ENCODE peak calls at places on chromosomes 11 and 22, in eight cellular contexts. U is naive thymus-derived CD8-positive, alpha-beta T cell; I is DMS153; G is NCI-H1048; H is caudate nucleus; J is sigmoid colon; P is HEK293T; L is bronchial epithelial cell. Q is an unnamed sample.

GRCh38 chr11:131033151-131033651 is 116.9 kb upstream of the SNX19 start:
- DNase-seq in U (no peak), I (no peak), G (no peak), H (no peak), J (no peak), P (no peak), L (peak; percentile 99), Q (no peak)

GRCh38 chr11:72069787-72070251 is 10.5 kb downstream of the NUMA1 start:
- DNase-seq in U (no peak), I (no peak), G (no peak), H (no peak), J (peak; percentile 89), P (no peak), L (peak; percentile 87), Q (no peak)

GRCh38 chr22:43420991-43421665 is 9.3 kb downstream of the MPPED1 start:
- DNase-seq in U (no peak), I (no peak), G (no peak), H (no peak), J (no peak), P (no peak), L (no peak), Q (no peak)

GRCh38 chr22:29071261-29072045 is 1.4 kb upstream of the KREMEN1 start:
- DNase-seq in U (no peak), I (peak; percentile 45), G (no peak), H (no peak), J (peak; percentile 75), P (peak; percentile 73), L (peak; percentile 78), Q (no peak)

GRCh38 chr11:57405271-57405890 is 14.9 kb upstream of the PRG2 start:
- DNase-seq in U (no peak), I (no peak), G (no peak), H (no peak), J (no peak), P (no peak), L (peak; percentile 32), Q (no peak)

GRCh38 chr11:35035894-35036408 is 103.0 kb upstream of the CD44 start:
- DNase-seq in U (no peak), I (peak; percentile 7), G (no peak), H (no peak), J (no peak), P (no peak), L (peak; percentile 96), Q (no peak)

GRCh38 chr11:123449436-123449835 is 19.4 kb downstream of the GRAMD1B start:
- DNase-seq in U (no peak), I (no peak), G (no peak), H (no peak), J (no peak), P (no peak), L (no peak), Q (no peak)

GRCh38 chr22:30354644-30355043 is 2.0 kb downstream of the SF3A1 start:
- DNase-seq in U (no peak), I (no peak), G (no peak), H (no peak), J (no peak), P (no peak), L (no peak), Q (no peak)

GRCh38 chr11:129945377-129945776 is 50.0 kb upstream of the NFRKB start:
- DNase-seq in U (no peak), I (no peak), G (no peak), H (no peak), J (no peak), P (no peak), L (no peak), Q (no peak)

GRCh38 chr22:49097171-49097925 is 730.3 kb downstream of the BRD1 start:
- DNase-seq in U (no peak), I (no peak), G (no peak), H (no peak), J (no peak), P (no peak), L (no peak), Q (no peak)

GRCh38 chr11:104319396-104319795 is 155.4 kb upstream of the PDGFD start:
- DNase-seq in U (no peak), I (no peak), G (no peak), H (no peak), J (no peak), P (no peak), L (no peak), Q (no peak)

GRCh38 chr11:86502137-86502536 is 127.5 kb downstream of the CCDC81 start:
- DNase-seq in U (no peak), I (no peak), G (no peak), H (no peak), J (no peak), P (no peak), L (peak; percentile 43), Q (no peak)

GRCh38 chr22:45905924-45906865 is 70.8 kb downstream of the WNT7B start:
- DNase-seq in U (no peak), I (no peak), G (no peak), H (no peak), J (no peak), P (no peak), L (no peak), Q (no peak)

GRCh38 chr11:26820739-26821138 is 98.9 kb upstream of the SLC5A12 start:
- DNase-seq in U (no peak), I (no peak), G (no peak), H (no peak), J (no peak), P (no peak), L (peak; percentile 83), Q (no peak)

GRCh38 chr11:48099916-48100446 is 116.6 kb upstream of the OR4B1 start:
- DNase-seq in U (no peak), I (no peak), G (no peak), H (no peak), J (no peak), P (no peak), L (no peak), Q (no peak)

GRCh38 chr22:29798318-29798717 is 31.1 kb downstream of the UQCR10 start:
- DNase-seq in U (no peak), I (no peak), G (no peak), H (no peak), J (no peak), P (no peak), L (no peak), Q (no peak)

GRCh38 chr11:36455658-36456111 is 54.4 kb downstream of the TRAF6 start:
- DNase-seq in U (no peak), I (no peak), G (no peak), H (no peak), J (peak; percentile 87), P (no peak), L (peak; percentile 84), Q (no peak)

GRCh38 chr22:37229012-37229804 is 14.9 kb downstream of the RAC2 start:
- DNase-seq in U (no peak), I (no peak), G (no peak), H (no peak), J (no peak), P (no peak), L (peak; percentile 64), Q (no peak)

GRCh38 chr11:64181506-64182411 is 4.2 kb upstream of the STIP1 start:
- DNase-seq in U (peak; percentile 31), I (peak; percentile 65), G (no peak), H (peak; percentile 76), J (peak; percentile 98), P (peak; percentile 79), L (peak; percentile 88), Q (peak; percentile 46)

GRCh38 chr11:1559103-1559951 is 12.7 kb downstream of the DUSP8 start:
- DNase-seq in U (no peak), I (no peak), G (no peak), H (peak; percentile 78), J (peak; percentile 99), P (no peak), L (peak; percentile 46), Q (no peak)

GRCh38 chr11:130212431-130212961 is 52.9 kb downstream of the ST14 start:
- DNase-seq in U (no peak), I (no peak), G (no peak), H (no peak), J (peak; percentile 55), P (no peak), L (no peak), Q (no peak)

GRCh38 chr22:24807284-24807950 is 1.4 kb downstream of the SGSM1 start:
- DNase-seq in U (no peak), I (no peak), G (no peak), H (no peak), J (no peak), P (no peak), L (peak; percentile 18), Q (no peak)

GRCh38 chr22:49619301-49619700 is 208.4 kb downstream of the BRD1 start:
- DNase-seq in U (no peak), I (no peak), G (no peak), H (no peak), J (no peak), P (no peak), L (no peak), Q (no peak)

GRCh38 chr11:76835928-76836612 is 24.6 kb upstream of the ACER3 start:
- DNase-seq in U (no peak), I (peak; percentile 47), G (no peak), H (no peak), J (no peak), P (no peak), L (peak; percentile 45), Q (peak; percentile 61)

GRCh38 chr22:30806391-30806861 is 111.8 kb downstream of the OSBP2 start:
- DNase-seq in U (no peak), I (peak; percentile 91), G (no peak), H (no peak), J (no peak), P (no peak), L (peak; percentile 85), Q (no peak)

GRCh38 chr22:31346733-31347250 is 646 bp upstream of the PATZ1 start:
- DNase-seq in U (peak; percentile 41), I (peak; percentile 50), G (no peak), H (no peak), J (peak; percentile 74), P (peak; percentile 58), L (no peak), Q (peak; percentile 74)

GRCh38 chr11:111344032-111344431 is 35.0 kb downstream of the POU2AF1 start:
- DNase-seq in U (no peak), I (no peak), G (no peak), H (no peak), J (peak; percentile 93), P (no peak), L (peak; percentile 52), Q (no peak)

GRCh38 chr22:19350476-19350859 is 58.9 kb upstream of the CLTCL1 start:
- DNase-seq in U (no peak), I (no peak), G (no peak), H (no peak), J (no peak), P (no peak), L (no peak), Q (no peak)

GRCh38 chr11:32438883-32439487 is 3.6 kb upstream of the WT1 start:
- DNase-seq in U (no peak), I (no peak), G (no peak), H (no peak), J (no peak), P (no peak), L (no peak), Q (no peak)

GRCh38 chr11:44113018-44113417 is 17.5 kb downstream of the EXT2 start:
- DNase-seq in U (no peak), I (no peak), G (no peak), H (no peak), J (no peak), P (no peak), L (no peak), Q (no peak)

GRCh38 chr22:35872451-35872850 is 154.8 kb downstream of the APOL5 start:
- DNase-seq in U (no peak), I (no peak), G (no peak), H (no peak), J (peak; percentile 76), P (no peak), L (no peak), Q (no peak)

GRCh38 chr11:73072935-73073481 is 69.1 kb downstream of the FCHSD2 start:
- DNase-seq in U (no peak), I (peak; percentile 12), G (no peak), H (no peak), J (no peak), P (no peak), L (peak; percentile 69), Q (peak; percentile 24)

GRCh38 chr11:69711824-69712801 is 8.3 kb upstream of the FGF19 start:
- DNase-seq in U (peak; percentile 4), I (no peak), G (no peak), H (no peak), J (no peak), P (no peak), L (no peak), Q (no peak)

GRCh38 chr11:118812485-118812884 is 21.5 kb upstream of the DDX6 start:
- DNase-seq in U (no peak), I (no peak), G (no peak), H (no peak), J (no peak), P (no peak), L (no peak), Q (no peak)

Q was measured in NCI-H2081.